ENCODE peak calls at places on chromosomes 16 and 17, in ten cellular contexts. One of them, this sample, is unnamed.

GRCh38 chr17:50922107-50922506 is 56.0 kb upstream of the TOB1 start:
- DNase-seq in H9: no peak
- DNase-seq in osteoblast: peak
- DNase-seq in cardiac fibroblast: no peak
- DNase-seq in right lobe of liver: no peak
- DNase-seq in body of pancreas: no peak
- DNase-seq in adrenal gland: no peak
- DNase-seq in B cell: no peak
- DNase-seq in heart right ventricle: no peak
- DNase-seq in ascending aorta: no peak
- DNase-seq in this sample: no peak

GRCh38 chr17:34740516-34740915 is 161.1 kb downstream of the TMEM132E start:
- DNase-seq in right lobe of liver: no peak
- DNase-seq in heart right ventricle: no peak
- DNase-seq in body of pancreas: no peak
- DNase-seq in adrenal gland: no peak
- DNase-seq in ascending aorta: no peak
- DNase-seq in osteoblast: no peak
- DNase-seq in H9: peak
- DNase-seq in B cell: peak
- DNase-seq in cardiac fibroblast: no peak
- DNase-seq in this sample: no peak

GRCh38 chr16:69286941-69287713 is 24.0 kb upstream of the VPS4A start:
- DNase-seq in adrenal gland: peak
- DNase-seq in right lobe of liver: peak
- DNase-seq in H9: no peak
- DNase-seq in cardiac fibroblast: peak
- DNase-seq in body of pancreas: peak
- DNase-seq in heart right ventricle: peak
- DNase-seq in B cell: peak
- DNase-seq in osteoblast: peak
- DNase-seq in ascending aorta: peak
- DNase-seq in this sample: no peak

GRCh38 chr16:88966986-88967799 is 9.8 kb downstream of the CBFA2T3 start:
- DNase-seq in ascending aorta: no peak
- DNase-seq in osteoblast: no peak
- DNase-seq in heart right ventricle: no peak
- DNase-seq in right lobe of liver: no peak
- DNase-seq in H9: no peak
- DNase-seq in cardiac fibroblast: no peak
- DNase-seq in adrenal gland: no peak
- DNase-seq in body of pancreas: no peak
- DNase-seq in B cell: no peak
- DNase-seq in this sample: no peak

GRCh38 chr16:81967358-81967757 is 43.9 kb downstream of the SDR42E1 start:
- DNase-seq in heart right ventricle: no peak
- DNase-seq in osteoblast: no peak
- DNase-seq in body of pancreas: no peak
- DNase-seq in right lobe of liver: no peak
- DNase-seq in cardiac fibroblast: no peak
- DNase-seq in B cell: no peak
- DNase-seq in ascending aorta: no peak
- DNase-seq in H9: no peak
- DNase-seq in adrenal gland: no peak
- DNase-seq in this sample: no peak

GRCh38 chr17:17151541-17151940 is 54.6 kb downstream of the PLD6 start:
- DNase-seq in H9: no peak
- DNase-seq in ascending aorta: no peak
- DNase-seq in osteoblast: peak
- DNase-seq in B cell: no peak
- DNase-seq in body of pancreas: no peak
- DNase-seq in heart right ventricle: no peak
- DNase-seq in cardiac fibroblast: peak
- DNase-seq in adrenal gland: no peak
- DNase-seq in right lobe of liver: no peak
- DNase-seq in this sample: no peak

GRCh38 chr17:66373944-66374817 is 71.8 kb downstream of the PRKCA start:
- DNase-seq in body of pancreas: peak
- DNase-seq in adrenal gland: no peak
- DNase-seq in cardiac fibroblast: peak
- DNase-seq in B cell: no peak
- DNase-seq in H9: no peak
- DNase-seq in ascending aorta: no peak
- DNase-seq in heart right ventricle: peak
- DNase-seq in osteoblast: no peak
- DNase-seq in right lobe of liver: no peak
- DNase-seq in this sample: no peak

GRCh38 chr16:55478827-55479559 is at the start of gene MMP2:
- DNase-seq in cardiac fibroblast: peak
- DNase-seq in adrenal gland: peak
- DNase-seq in H9: peak
- DNase-seq in ascending aorta: no peak
- DNase-seq in body of pancreas: peak
- DNase-seq in right lobe of liver: no peak
- DNase-seq in osteoblast: peak
- DNase-seq in B cell: no peak
- DNase-seq in heart right ventricle: peak
- DNase-seq in this sample: peak

GRCh38 chr16:64362193-64362592 is 759.7 kb downstream of the CDH11 start:
- DNase-seq in heart right ventricle: no peak
- DNase-seq in body of pancreas: no peak
- DNase-seq in right lobe of liver: no peak
- DNase-seq in adrenal gland: peak
- DNase-seq in H9: no peak
- DNase-seq in ascending aorta: no peak
- DNase-seq in osteoblast: no peak
- DNase-seq in cardiac fibroblast: no peak
- DNase-seq in B cell: no peak
- DNase-seq in this sample: no peak

GRCh38 chr17:74276051-74276476 is 2.0 kb downstream of the DNAI2 start:
- DNase-seq in body of pancreas: no peak
- DNase-seq in B cell: no peak
- DNase-seq in cardiac fibroblast: peak
- DNase-seq in ascending aorta: no peak
- DNase-seq in adrenal gland: no peak
- DNase-seq in right lobe of liver: no peak
- DNase-seq in H9: no peak
- DNase-seq in heart right ventricle: peak
- DNase-seq in osteoblast: peak
- DNase-seq in this sample: no peak

GRCh38 chr16:2528161-2529060 is 2.8 kb downstream of the CEMP1 start:
- DNase-seq in cardiac fibroblast: no peak
- DNase-seq in adrenal gland: no peak
- DNase-seq in heart right ventricle: no peak
- DNase-seq in B cell: no peak
- DNase-seq in H9: no peak
- DNase-seq in ascending aorta: peak
- DNase-seq in osteoblast: peak
- DNase-seq in body of pancreas: no peak
- DNase-seq in right lobe of liver: no peak
- DNase-seq in this sample: no peak

GRCh38 chr16:2529961-2530628 is 1.1 kb downstream of the CEMP1 start:
- DNase-seq in osteoblast: peak
- DNase-seq in H9: no peak
- DNase-seq in heart right ventricle: no peak
- DNase-seq in right lobe of liver: no peak
- DNase-seq in adrenal gland: no peak
- DNase-seq in cardiac fibroblast: no peak
- DNase-seq in body of pancreas: no peak
- DNase-seq in B cell: no peak
- DNase-seq in ascending aorta: no peak
- DNase-seq in this sample: no peak

GRCh38 chr16:2527784-2528100 is 3.5 kb downstream of the CEMP1 start:
- DNase-seq in B cell: no peak
- DNase-seq in cardiac fibroblast: no peak
- DNase-seq in right lobe of liver: no peak
- DNase-seq in heart right ventricle: no peak
- DNase-seq in adrenal gland: no peak
- DNase-seq in ascending aorta: no peak
- DNase-seq in osteoblast: peak
- DNase-seq in body of pancreas: no peak
- DNase-seq in H9: no peak
- DNase-seq in this sample: no peak

GRCh38 chr16:2530629-2531318 is 434 bp downstream of the CEMP1 start:
- DNase-seq in osteoblast: peak
- DNase-seq in ascending aorta: no peak
- DNase-seq in B cell: no peak
- DNase-seq in H9: no peak
- DNase-seq in cardiac fibroblast: no peak
- DNase-seq in heart right ventricle: no peak
- DNase-seq in body of pancreas: no peak
- DNase-seq in right lobe of liver: no peak
- DNase-seq in adrenal gland: no peak
- DNase-seq in this sample: no peak

GRCh38 chr16:2529061-2529931 is 1.9 kb downstream of the CEMP1 start:
- DNase-seq in osteoblast: peak
- DNase-seq in right lobe of liver: peak
- DNase-seq in B cell: no peak
- DNase-seq in body of pancreas: no peak
- DNase-seq in adrenal gland: peak
- DNase-seq in cardiac fibroblast: no peak
- DNase-seq in ascending aorta: no peak
- DNase-seq in heart right ventricle: no peak
- DNase-seq in H9: no peak
- DNase-seq in this sample: no peak
- TF ChIP-seq CTCF in osteoblast: no peak
- TF ChIP-seq CTCF in right lobe of liver: peak
- TF ChIP-seq CTCF in B cell: no peak
- TF ChIP-seq CTCF in body of pancreas: no peak
- TF ChIP-seq CTCF in adrenal gland: no peak
- TF ChIP-seq CTCF in cardiac fibroblast: no peak
- TF ChIP-seq CTCF in ascending aorta: no peak
- TF ChIP-seq CTCF in heart right ventricle: no peak
- TF ChIP-seq CTCF in H9: peak
- TF ChIP-seq CTCF in this sample: peak

GRCh38 chr17:29291163-29291752 is 2.7 kb downstream of the NUFIP2 start:
- DNase-seq in heart right ventricle: peak
- DNase-seq in ascending aorta: no peak
- DNase-seq in cardiac fibroblast: peak
- DNase-seq in H9: no peak
- DNase-seq in B cell: peak
- DNase-seq in adrenal gland: no peak
- DNase-seq in right lobe of liver: no peak
- DNase-seq in osteoblast: peak
- DNase-seq in body of pancreas: no peak
- DNase-seq in this sample: no peak
- TF ChIP-seq CTCF in heart right ventricle: peak
- TF ChIP-seq CTCF in ascending aorta: peak
- TF ChIP-seq CTCF in cardiac fibroblast: peak
- TF ChIP-seq CTCF in H9: peak
- TF ChIP-seq CTCF in B cell: peak
- TF ChIP-seq CTCF in adrenal gland: peak
- TF ChIP-seq CTCF in right lobe of liver: peak
- TF ChIP-seq CTCF in osteoblast: peak
- TF ChIP-seq CTCF in body of pancreas: peak
- TF ChIP-seq CTCF in this sample: peak

GRCh38 chr16:51337662-51338061 is 186.6 kb upstream of the SALL1 start:
- DNase-seq in B cell: no peak
- DNase-seq in osteoblast: no peak
- DNase-seq in H9: peak
- DNase-seq in right lobe of liver: no peak
- DNase-seq in ascending aorta: no peak
- DNase-seq in adrenal gland: no peak
- DNase-seq in heart right ventricle: no peak
- DNase-seq in body of pancreas: no peak
- DNase-seq in cardiac fibroblast: no peak
- DNase-seq in this sample: no peak
- TF ChIP-seq CTCF in B cell: no peak
- TF ChIP-seq CTCF in osteoblast: no peak
- TF ChIP-seq CTCF in H9: peak
- TF ChIP-seq CTCF in right lobe of liver: no peak
- TF ChIP-seq CTCF in ascending aorta: no peak
- TF ChIP-seq CTCF in adrenal gland: no peak
- TF ChIP-seq CTCF in heart right ventricle: no peak
- TF ChIP-seq CTCF in body of pancreas: no peak
- TF ChIP-seq CTCF in cardiac fibroblast: no peak
- TF ChIP-seq CTCF in this sample: peak

DNA sequence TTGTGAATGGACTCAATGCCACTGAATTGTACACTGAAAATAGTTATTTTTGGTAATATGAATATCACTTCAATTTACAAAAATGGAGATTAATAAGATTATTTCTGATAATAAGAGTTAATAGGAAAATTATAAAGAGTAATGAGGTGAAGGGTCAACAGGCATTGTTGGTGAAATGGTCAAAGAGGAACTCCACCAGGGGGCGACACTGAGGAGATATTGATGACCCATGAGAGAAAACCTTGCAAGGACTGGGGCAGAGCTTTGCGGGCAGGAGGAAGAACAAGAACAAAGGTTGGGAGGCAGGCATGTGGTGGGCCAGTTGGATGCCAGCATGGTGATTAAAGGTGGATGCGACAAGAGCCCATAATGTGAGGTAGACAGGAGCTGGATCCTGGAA is 74.0 kb upstream of the XYLT1 start:
- DNase-seq in H9: peak
- DNase-seq in right lobe of liver: no peak
- DNase-seq in cardiac fibroblast: no peak
- DNase-seq in B cell: no peak
- DNase-seq in body of pancreas: peak
- DNase-seq in osteoblast: no peak
- DNase-seq in adrenal gland: no peak
- DNase-seq in heart right ventricle: no peak
- DNase-seq in ascending aorta: no peak
- DNase-seq in this sample: no peak
- TF ChIP-seq CTCF in H9: peak
- TF ChIP-seq CTCF in right lobe of liver: peak
- TF ChIP-seq CTCF in cardiac fibroblast: no peak
- TF ChIP-seq CTCF in B cell: peak
- TF ChIP-seq CTCF in body of pancreas: no peak
- TF ChIP-seq CTCF in osteoblast: peak
- TF ChIP-seq CTCF in adrenal gland: no peak
- TF ChIP-seq CTCF in heart right ventricle: peak
- TF ChIP-seq CTCF in ascending aorta: no peak
- TF ChIP-seq CTCF in this sample: peak

DNA sequence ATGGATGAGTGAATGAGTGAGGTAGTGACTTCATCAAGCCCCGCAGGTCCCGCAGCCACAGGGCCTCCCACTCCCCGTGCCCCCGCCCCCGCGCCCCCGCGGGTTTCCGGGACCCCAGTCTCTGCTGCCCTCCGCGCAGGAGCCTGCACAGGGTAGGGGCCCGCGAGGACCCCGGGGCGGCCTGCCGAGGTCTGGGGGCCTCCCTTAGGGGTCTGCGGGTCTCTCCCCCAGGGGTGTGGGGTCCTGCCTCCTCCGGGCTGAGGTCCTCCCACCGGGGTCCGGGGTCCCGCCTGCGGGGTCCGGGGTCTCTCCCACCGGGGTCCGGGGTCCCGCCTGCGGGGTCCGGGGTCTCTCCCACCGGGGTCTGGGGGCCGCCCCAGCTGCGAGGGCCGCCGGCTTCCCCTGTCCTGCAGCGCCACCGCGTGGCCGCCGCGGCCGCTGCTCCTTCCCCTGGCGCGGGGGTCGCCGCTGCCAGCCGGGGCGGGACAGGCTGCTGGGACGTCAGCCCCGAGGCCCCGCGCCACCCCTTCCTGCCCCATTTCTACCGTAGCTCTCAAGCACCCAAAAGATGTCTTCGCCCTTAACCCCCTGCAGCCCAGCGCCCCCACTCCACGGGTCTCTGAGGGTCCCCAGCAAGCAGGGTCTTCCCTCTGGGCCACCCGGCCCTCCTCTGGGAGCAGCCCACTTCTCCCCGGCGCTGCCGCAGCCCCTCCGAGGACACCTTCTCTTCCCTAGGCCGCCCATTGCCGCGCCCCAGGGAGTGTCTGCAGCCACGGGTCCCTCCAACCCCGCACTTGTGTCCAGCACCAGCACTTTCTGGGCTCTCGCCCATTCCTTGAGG is 10.4 kb upstream of the CHMP6 start:
- DNase-seq in cardiac fibroblast: no peak
- DNase-seq in right lobe of liver: no peak
- DNase-seq in osteoblast: peak
- DNase-seq in B cell: no peak
- DNase-seq in ascending aorta: no peak
- DNase-seq in heart right ventricle: no peak
- DNase-seq in body of pancreas: no peak
- DNase-seq in adrenal gland: no peak
- DNase-seq in H9: peak
- DNase-seq in this sample: peak
- TF ChIP-seq CTCF in cardiac fibroblast: peak
- TF ChIP-seq CTCF in right lobe of liver: peak
- TF ChIP-seq CTCF in osteoblast: peak
- TF ChIP-seq CTCF in B cell: peak
- TF ChIP-seq CTCF in ascending aorta: peak
- TF ChIP-seq CTCF in heart right ventricle: peak
- TF ChIP-seq CTCF in body of pancreas: peak
- TF ChIP-seq CTCF in adrenal gland: peak
- TF ChIP-seq CTCF in H9: peak
- TF ChIP-seq CTCF in this sample: peak